ENCODE peak calls at places on chromosomes 2 and 18, in seven cellular contexts. B is GM12865; Z is K562; U is stimulated activated CD4-positive, alpha-beta T cell treated with anti-CD3 and anti-CD28 coated beads, Interleukin-4, amount 100 ng/mL, for 1 hour; Y is NCI-H146; D is WTC11; K is H7. L is an unnamed sample.

GRCh38 chr2:202335791-202336467 is 40.2 kb upstream of the BMPR2 start:
- DNase-seq in B (no peak), K (no peak), Z (no peak), Y (no peak), D (no peak), U (no peak), L (no peak)

GRCh38 chr2:161427413-161428239 is 11.5 kb downstream of the TBR1 start:
- DNase-seq in Z (no peak), U (no peak), Y (no peak), B (no peak), K (peak), D (peak), L (no peak)

GRCh38 chr2:183063083-183063482 is 15.5 kb upstream of the DUSP19 start:
- DNase-seq in Y (peak), K (no peak), D (no peak), U (no peak), Z (no peak), B (peak), L (no peak)

GRCh38 chr2:62956646-62957045 is 94.0 kb upstream of the OTX1 start:
- DNase-seq in K (no peak), Y (no peak), D (no peak), B (no peak), Z (no peak), U (no peak), L (no peak)

GRCh38 chr2:72497761-72498160 is 328.1 kb downstream of the EXOC6B start:
- DNase-seq in Y (no peak), D (no peak), B (no peak), K (no peak), U (no peak), Z (no peak), L (no peak)

GRCh38 chr2:29314816-29315571 is 199.8 kb downstream of the CLIP4 start:
- DNase-seq in B (peak), K (peak), Y (no peak), Z (no peak), U (peak), D (peak), L (peak)

GRCh38 chr18:73245345-73245744 is 377.6 kb upstream of the NETO1 start:
- DNase-seq in Z (no peak), Y (peak), B (no peak), K (peak), U (no peak), D (peak), L (no peak)

GRCh38 chr2:28952806-28953190 is 28.3 kb upstream of the TOGARAM2 start:
- DNase-seq in K (no peak), B (no peak), Y (no peak), D (no peak), U (no peak), Z (no peak), L (no peak)

GRCh38 chr2:70898363-70899240 is 37.1 kb upstream of the ATP6V1B1 start:
- DNase-seq in Z (no peak), B (no peak), D (peak), U (no peak), Y (no peak), K (peak), L (no peak)

GRCh38 chr2:44044281-44044720 is 48.5 kb upstream of the LRPPRC start:
- DNase-seq in Z (peak), D (peak), K (peak), B (peak), U (peak), Y (peak), L (peak)

GRCh38 chr2:128315122-128315828 is 3.4 kb downstream of the HS6ST1 start:
- DNase-seq in K (peak), Y (peak), B (peak), U (no peak), Z (no peak), D (no peak), L (no peak)

GRCh38 chr2:209368406-209368805 is 55.4 kb upstream of the MAP2 start:
- DNase-seq in B (no peak), Y (no peak), D (no peak), U (no peak), Z (no peak), K (no peak), L (no peak)

GRCh38 chr2:223860809-223861738 is 23.7 kb upstream of the AP1S3 start:
- DNase-seq in K (no peak), D (no peak), B (no peak), Z (no peak), Y (no peak), U (no peak), L (no peak)

GRCh38 chr2:25201265-25201664 is 32.9 kb upstream of the POMC start:
- DNase-seq in Z (peak), K (no peak), D (peak), B (peak), Y (no peak), U (no peak), L (no peak)

GRCh38 chr2:45709137-45709536 is 57.7 kb downstream of the PRKCE start:
- DNase-seq in Y (no peak), D (no peak), K (no peak), B (no peak), U (no peak), Z (no peak), L (no peak)